ENCODE peak calls at places on chromosomes 3 and 15, in five cellular contexts. Q, N, R, B and L are unnamed samples.

GRCh38 chr3:58271901-58272501 is 34.0 kb upstream of the RPP14 start:
- DNase-seq in Q (no peak), N (no peak), R (no peak), B (no peak), L (no peak)

GRCh38 chr3:124676236-124676635 is 54.0 kb upstream of the UMPS start:
- DNase-seq in Q (no peak), N (no peak), R (no peak), B (no peak), L (no peak)

GRCh38 chr15:45185903-45186770 is 1.6 kb downstream of the SHF start:
- DNase-seq in Q (peak; percentile 68), N (no peak), R (no peak), B (no peak), L (no peak)

GRCh38 chr15:73357999-73358665 is 10.6 kb downstream of the HCN4 start:
- DNase-seq in Q (no peak), N (peak; percentile 51), R (no peak), B (no peak), L (no peak)

GRCh38 chr15:76134537-76134936 is 74.8 kb downstream of the TMEM266 start:
- DNase-seq in Q (no peak), N (no peak), R (no peak), B (no peak), L (no peak)

GRCh38 chr15:26771168-26771916 is 1.5 kb downstream of the GABRB3 start:
- DNase-seq in Q (peak; percentile 60), N (peak; percentile 2), R (no peak), B (no peak), L (no peak)

GRCh38 chr15:78208341-78208844 is 26.0 kb downstream of the ACSBG1 start:
- DNase-seq in Q (no peak), N (no peak), R (no peak), B (no peak), L (no peak)

GRCh38 chr3:5087209-5087608 is 34.9 kb upstream of the ARL8B start:
- DNase-seq in Q (no peak), N (no peak), R (no peak), B (no peak), L (no peak)

GRCh38 chr15:36026627-36027026 is 480.7 kb upstream of the DPH6 start:
- DNase-seq in Q (no peak), N (no peak), R (no peak), B (no peak), L (no peak)

GRCh38 chr3:156334841-156335545 is 214.6 kb downstream of the KCNAB1 start:
- DNase-seq in Q (no peak), N (no peak), R (no peak), B (no peak), L (no peak)

GRCh38 chr3:36729204-36730056 is 34.9 kb downstream of the DCLK3 start:
- DNase-seq in Q (peak; percentile 54), N (peak; percentile 34), R (peak; percentile 48), B (no peak), L (peak; percentile 41)

GRCh38 chr3:26719148-26719547 is 96.6 kb downstream of the LRRC3B start:
- DNase-seq in Q (no peak), N (no peak), R (no peak), B (no peak), L (no peak)

GRCh38 chr15:23073890-23074631 is 34.7 kb upstream of the TUBGCP5 start:
- DNase-seq in Q (no peak), N (no peak), R (no peak), B (no peak), L (no peak)

GRCh38 chr3:44862221-44862637 is 517 bp downstream of the TMEM42 start:
- DNase-seq in Q (no peak), N (peak; percentile 9), R (no peak), B (no peak), L (no peak)

GRCh38 chr3:65672876-65673815 is 365.6 kb downstream of the MAGI1 start:
- DNase-seq in Q (peak; percentile 36), N (peak; percentile 25), R (peak; percentile 52), B (no peak), L (peak; percentile 55)

GRCh38 chr15:35040339-35041255 is 44.5 kb downstream of the NANOGP8 start:
- DNase-seq in Q (peak; percentile 17), N (no peak), R (no peak), B (no peak), L (no peak)

GRCh38 chr3:134656211-134656800 is 5.5 kb upstream of the KY start:
- DNase-seq in Q (no peak), N (no peak), R (no peak), B (no peak), L (no peak)

GRCh38 chr3:176939022-176939817 is 258.1 kb downstream of the TBL1XR1 start:
- DNase-seq in Q (peak; percentile 68), N (peak; percentile 67), R (peak; percentile 58), B (peak; percentile 5), L (peak; percentile 68)

GRCh38 chr3:107666853-107667252 is 144.1 kb downstream of the BBX start:
- DNase-seq in Q (no peak), N (no peak), R (no peak), B (no peak), L (no peak)

GRCh38 chr3:115835946-115836345 is 212.6 kb downstream of the GAP43 start:
- DNase-seq in Q (no peak), N (no peak), R (no peak), B (no peak), L (no peak)

GRCh38 chr3:115838786-115839185 is 215.5 kb downstream of the GAP43 start:
- DNase-seq in Q (no peak), N (no peak), R (no peak), B (no peak), L (no peak)

GRCh38 chr3:115839246-115839645 is 215.9 kb downstream of the GAP43 start:
- DNase-seq in Q (no peak), N (no peak), R (no peak), B (no peak), L (no peak)

GRCh38 chr3:115834068-115834467 is 210.8 kb downstream of the GAP43 start:
- DNase-seq in Q (no peak), N (no peak), R (no peak), B (no peak), L (no peak)

DNA sequence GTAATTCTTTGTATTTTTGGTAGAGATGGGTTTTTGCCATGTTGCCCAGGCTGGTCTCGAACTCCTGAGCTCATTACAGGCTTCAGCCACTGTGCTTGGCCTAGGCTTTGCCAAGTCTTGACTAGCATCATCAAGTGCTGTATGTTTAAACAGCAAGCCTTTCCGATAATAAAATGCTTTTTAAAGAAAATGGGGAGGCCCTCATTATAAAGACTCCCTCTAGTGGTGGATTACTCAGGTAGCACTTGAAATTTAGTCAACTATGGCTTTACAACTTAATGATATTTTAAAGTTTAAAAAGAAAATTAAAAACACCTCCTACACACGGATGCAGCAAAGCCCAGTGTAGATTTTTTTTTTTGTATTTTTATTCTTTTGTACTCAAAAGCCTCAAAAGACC is 213.6 kb downstream of the GAP43 start:
- DNase-seq in Q (peak; percentile 16), N (no peak), R (peak; percentile 7), B (no peak), L (peak; percentile 19)
- TF ChIP-seq FOXM1 in Q (no peak), N (no peak), R (no peak), B (no peak), L (no peak)

DNA sequence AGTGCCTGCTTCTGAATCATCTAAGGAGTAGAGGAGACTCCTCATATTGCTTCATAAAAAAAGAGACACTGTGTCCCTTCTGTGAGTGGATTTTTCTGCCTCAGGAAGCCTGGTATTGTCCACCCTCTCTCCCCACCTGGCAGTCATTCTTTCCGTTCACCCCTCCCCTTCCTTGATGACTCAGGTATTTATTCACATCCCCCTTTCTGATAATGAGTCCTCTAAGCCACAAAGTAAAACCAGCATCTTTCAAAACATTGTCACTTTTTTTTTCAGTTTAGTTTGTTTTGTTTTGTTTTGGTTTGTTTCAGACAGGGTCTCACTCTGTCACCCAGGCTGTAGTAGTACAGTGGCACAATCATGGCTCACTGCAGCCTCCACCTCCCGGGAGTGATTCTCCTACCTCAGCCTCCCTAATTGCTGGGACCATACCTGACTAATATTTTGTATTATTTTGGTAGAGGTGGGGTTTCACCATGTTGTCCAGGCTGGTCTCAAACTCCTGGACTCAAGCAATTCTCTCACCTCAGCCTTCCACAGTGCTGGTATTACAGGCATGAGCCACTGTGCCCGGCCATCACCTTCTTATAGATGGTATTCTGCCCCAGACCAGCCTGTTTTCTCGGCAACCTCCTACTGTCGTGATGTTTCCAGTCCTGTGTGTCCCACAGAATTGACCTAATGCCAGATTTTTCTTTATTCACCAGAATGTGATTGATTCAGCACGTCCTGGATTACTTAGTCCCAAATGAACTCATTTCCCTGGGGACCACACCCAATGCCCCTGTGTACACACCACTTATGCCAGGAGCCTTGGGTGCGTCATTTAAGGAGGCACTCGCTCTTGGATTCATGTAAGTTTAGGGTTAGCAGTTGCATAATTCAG is 65.0 kb upstream of the UBE2E1 start:
- DNase-seq in Q (no peak), N (no peak), R (no peak), B (no peak), L (no peak)
- TF ChIP-seq FOXM1 in Q (no peak), N (no peak), R (no peak), B (peak; percentile 54), L (no peak)

DNA sequence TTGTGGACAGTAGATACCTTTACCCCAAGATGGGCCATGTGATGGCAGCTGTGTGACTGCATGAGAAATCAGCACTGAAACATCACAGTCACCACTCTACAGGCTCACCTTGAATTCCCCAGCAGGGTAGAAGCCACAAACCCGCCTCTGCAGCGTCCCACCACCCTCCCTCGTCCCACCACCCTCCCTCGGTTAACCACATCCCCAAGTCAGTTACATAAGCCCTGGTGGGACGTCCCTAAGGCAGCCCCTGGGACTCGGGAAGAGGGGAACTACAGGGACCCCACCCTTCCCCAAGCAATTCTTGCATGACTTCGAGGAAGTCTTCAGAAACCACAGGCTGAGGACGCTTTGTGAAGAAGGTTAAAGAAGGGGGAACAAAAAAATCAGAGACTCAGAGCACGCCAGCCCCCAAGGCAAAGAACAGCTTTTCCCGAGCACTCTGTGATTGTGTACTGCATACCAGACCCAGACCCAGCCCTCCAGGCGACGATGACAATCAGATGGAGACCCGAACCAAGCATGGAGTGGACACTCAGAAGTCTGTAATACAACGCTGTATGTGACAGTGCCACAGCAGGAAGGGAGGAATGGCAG is 60.5 kb downstream of the SH3BP5 start:
- DNase-seq in Q (no peak), N (no peak), R (no peak), B (peak; percentile 90), L (no peak)
- TF ChIP-seq FOXM1 in Q (no peak), N (no peak), R (no peak), B (peak; percentile 79), L (no peak)

GRCh38 chr3:13451301-13451673 is 28.8 kb upstream of the HDAC11 start:
- DNase-seq in Q (no peak), N (no peak), R (peak; percentile 24), B (no peak), L (no peak)
- TF ChIP-seq FOXM1 in Q (no peak), N (no peak), R (no peak), B (no peak), L (no peak)

GRCh38 chr3:184082465-184082864 is 14.4 kb upstream of the HTR3E start:
- DNase-seq in Q (no peak), N (no peak), R (no peak), B (no peak), L (no peak)

GRCh38 chr3:184082034-184082433 is 14.8 kb upstream of the HTR3E start:
- DNase-seq in Q (no peak), N (no peak), R (no peak), B (no peak), L (no peak)

GRCh38 chr3:184081116-184081830 is 15.6 kb upstream of the HTR3E start:
- DNase-seq in Q (no peak), N (peak; percentile 12), R (no peak), B (no peak), L (no peak)

DNA sequence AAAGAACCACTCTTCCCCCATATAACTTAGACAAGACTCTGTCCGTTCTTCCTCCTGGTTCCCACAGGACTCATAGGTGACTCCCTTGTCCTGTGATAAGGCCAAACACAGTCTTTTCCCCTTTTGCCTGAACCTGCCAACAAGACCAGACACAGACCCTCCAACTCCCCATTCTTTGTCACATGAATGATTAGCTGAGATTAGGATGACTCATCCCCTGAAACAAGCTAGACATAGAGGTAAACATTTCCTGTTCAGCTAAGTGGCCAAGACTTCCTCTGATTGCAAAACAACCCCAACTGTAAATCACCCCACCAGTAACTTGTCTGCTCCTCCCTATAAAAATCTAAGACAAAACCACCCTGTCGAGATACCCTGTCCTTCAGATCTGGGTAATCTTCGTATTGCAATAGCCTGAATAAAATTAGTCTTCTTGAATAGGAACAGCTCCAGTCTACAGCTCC is 11.4 kb upstream of the HTR3E start:
- DNase-seq in Q (no peak), N (no peak), R (no peak), B (no peak), L (no peak)
- TF ChIP-seq FOXM1 in Q (no peak), N (no peak), R (no peak), B (no peak), L (no peak)